ENCODE peak calls at places on chromosomes 13 and 19, in ten cellular contexts. L is mammary epithelial cell; I is mucosa of descending colon; E is HFF-Myc; F is CD8-positive, alpha-beta T cell; V is Peyer's patch; T is LNCaP clone FGC; S is A549; H is AG10803; B is cardiac muscle cell. D is an unnamed sample.

GRCh38 chr19:53945441-53945840 is 17.3 kb upstream of the CACNG8 start:
- DNase-seq in L (peak), I (no peak), E (no peak), F (no peak), V (no peak), T (no peak), S (peak), H (no peak), B (no peak), D (no peak)

GRCh38 chr13:37540228-37540627 is 58.3 kb downstream of the POSTN start:
- DNase-seq in L (peak), I (no peak), E (peak), F (no peak), V (no peak), T (no peak), S (no peak), H (peak), B (no peak), D (no peak)

GRCh38 chr19:38213911-38214625 is 10.0 kb downstream of the DPF1 start:
- DNase-seq in L (peak), I (no peak), E (peak), F (peak), V (no peak), T (no peak), S (no peak), H (peak), B (no peak), D (no peak)

GRCh38 chr19:41234512-41235208 is 15.6 kb downstream of the AXL start:
- DNase-seq in L (no peak), I (no peak), E (no peak), F (no peak), V (no peak), T (no peak), S (no peak), H (no peak), B (no peak), D (no peak)

GRCh38 chr13:100666124-100666523 is 8.5 kb downstream of the TMTC4 start:
- DNase-seq in L (no peak), I (no peak), E (peak), F (no peak), V (no peak), T (no peak), S (no peak), H (peak), B (no peak), D (no peak)

GRCh38 chr19:57947088-57947418 is 453 bp downstream of the ZNF256 start:
- DNase-seq in L (peak), I (no peak), E (no peak), F (no peak), V (no peak), T (no peak), S (no peak), H (no peak), B (peak), D (no peak)

GRCh38 chr19:6825076-6825774 is 52.7 kb downstream of the VAV1 start:
- DNase-seq in L (no peak), I (no peak), E (no peak), F (no peak), V (no peak), T (no peak), S (no peak), H (no peak), B (no peak), D (no peak)

GRCh38 chr13:61954092-61954491 is 538.4 kb upstream of the PCDH20 start:
- DNase-seq in L (no peak), I (no peak), E (no peak), F (no peak), V (no peak), T (no peak), S (no peak), H (no peak), B (peak), D (no peak)

GRCh38 chr13:24217601-24218281 is 57.2 kb downstream of the SPATA13 start:
- DNase-seq in L (no peak), I (peak), E (no peak), F (no peak), V (peak), T (no peak), S (no peak), H (peak), B (no peak), D (no peak)

GRCh38 chr13:67369895-67370660 is 139.9 kb upstream of the PCDH9 start:
- DNase-seq in L (peak), I (no peak), E (no peak), F (no peak), V (no peak), T (no peak), S (no peak), H (peak), B (no peak), D (no peak)

GRCh38 chr19:6761053-6761676 is 6.1 kb downstream of the SH2D3A start:
- DNase-seq in L (no peak), I (no peak), E (no peak), F (no peak), V (no peak), T (no peak), S (peak), H (no peak), B (no peak), D (no peak)

GRCh38 chr19:7636317-7636690 is 606 bp upstream of the STXBP2 start:
- DNase-seq in L (no peak), I (no peak), E (no peak), F (no peak), V (no peak), T (no peak), S (no peak), H (no peak), B (no peak), D (no peak)

GRCh38 chr19:10214784-10215183 is 16.3 kb downstream of the S1PR2 start:
- DNase-seq in L (peak), I (no peak), E (no peak), F (no peak), V (no peak), T (no peak), S (no peak), H (peak), B (no peak), D (no peak)

GRCh38 chr19:28883241-28883693 is 329.7 kb downstream of the UQCRFS1 start:
- DNase-seq in L (no peak), I (no peak), E (no peak), F (no peak), V (no peak), T (no peak), S (no peak), H (peak), B (peak), D (no peak)

GRCh38 chr19:28864024-28864503 is 348.9 kb downstream of the UQCRFS1 start:
- DNase-seq in L (no peak), I (no peak), E (no peak), F (no peak), V (no peak), T (no peak), S (no peak), H (no peak), B (no peak), D (no peak)

GRCh38 chr13:84645196-84646071 is 763.2 kb upstream of the SLITRK1 start:
- DNase-seq in L (no peak), I (no peak), E (no peak), F (no peak), V (no peak), T (no peak), S (no peak), H (peak), B (no peak), D (no peak)

GRCh38 chr13:84651288-84651687 is 769.0 kb upstream of the SLITRK1 start:
- DNase-seq in L (peak), I (no peak), E (peak), F (no peak), V (no peak), T (no peak), S (no peak), H (peak), B (no peak), D (no peak)

GRCh38 chr13:84649853-84650252 is 767.6 kb upstream of the SLITRK1 start:
- DNase-seq in L (peak), I (no peak), E (no peak), F (no peak), V (no peak), T (no peak), S (no peak), H (peak), B (no peak), D (no peak)

GRCh38 chr13:84653915-84654534 is 771.8 kb upstream of the SLITRK1 start:
- DNase-seq in L (no peak), I (no peak), E (no peak), F (no peak), V (no peak), T (no peak), S (no peak), H (no peak), B (no peak), D (no peak)

DNA sequence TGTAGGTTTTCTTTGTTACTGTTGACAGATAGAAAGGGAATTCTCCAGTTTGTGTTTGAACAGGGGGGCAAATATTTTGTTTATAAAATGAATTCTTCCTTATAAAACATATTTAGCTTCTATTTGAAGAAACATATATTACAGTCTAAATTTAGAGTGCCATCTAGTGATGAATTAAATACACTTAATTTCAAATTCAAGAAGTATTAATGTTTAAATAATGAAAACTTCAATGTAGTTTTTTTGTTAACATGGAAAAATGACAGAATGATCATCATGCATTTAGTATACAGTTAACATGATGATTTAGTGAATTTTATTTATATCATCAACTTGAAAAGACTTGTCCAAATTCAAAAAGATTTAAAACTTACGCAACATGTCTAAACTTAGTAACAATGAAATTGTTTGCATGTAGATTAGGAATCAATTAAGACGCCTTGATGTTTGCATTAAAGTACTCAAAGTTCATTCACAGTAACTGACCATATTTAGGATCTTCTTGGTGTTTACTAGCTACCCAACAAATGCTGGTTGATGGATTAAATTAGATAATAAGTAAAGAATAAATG is 765.9 kb upstream of the SLITRK1 start:
- DNase-seq in L (no peak), I (no peak), E (no peak), F (no peak), V (no peak), T (no peak), S (no peak), H (no peak), B (no peak), D (no peak)
- TF ChIP-seq CTCF in L (peak), I (no peak), E (no peak), F (no peak), V (no peak), T (no peak), S (peak), H (peak), B (peak), D (peak)

GRCh38 chr19:4012092-4012974 is 4.8 kb downstream of the PIAS4 start:
- DNase-seq in L (no peak), I (no peak), E (no peak), F (no peak), V (peak), T (no peak), S (no peak), H (no peak), B (no peak), D (no peak)

GRCh38 chr19:4007836-4008539 is 452 bp downstream of the PIAS4 start:
- DNase-seq in L (no peak), I (no peak), E (no peak), F (no peak), V (peak), T (no peak), S (no peak), H (no peak), B (peak), D (no peak)

GRCh38 chr19:4009990-4010807 is 2.7 kb downstream of the PIAS4 start:
- DNase-seq in L (no peak), I (no peak), E (no peak), F (no peak), V (peak), T (no peak), S (no peak), H (peak), B (no peak), D (no peak)

GRCh38 chr19:4010808-4011110 is 3.2 kb downstream of the PIAS4 start:
- DNase-seq in L (no peak), I (no peak), E (no peak), F (no peak), V (no peak), T (no peak), S (no peak), H (no peak), B (peak), D (no peak)

GRCh38 chr19:4007021-4007835 is at the start of gene PIAS4:
- DNase-seq in L (peak), I (peak), E (peak), F (peak), V (peak), T (peak), S (peak), H (peak), B (peak), D (peak)
- TF ChIP-seq CTCF in L (no peak), I (no peak), E (no peak), F (no peak), V (peak), T (no peak), S (no peak), H (no peak), B (no peak), D (peak)

DNA sequence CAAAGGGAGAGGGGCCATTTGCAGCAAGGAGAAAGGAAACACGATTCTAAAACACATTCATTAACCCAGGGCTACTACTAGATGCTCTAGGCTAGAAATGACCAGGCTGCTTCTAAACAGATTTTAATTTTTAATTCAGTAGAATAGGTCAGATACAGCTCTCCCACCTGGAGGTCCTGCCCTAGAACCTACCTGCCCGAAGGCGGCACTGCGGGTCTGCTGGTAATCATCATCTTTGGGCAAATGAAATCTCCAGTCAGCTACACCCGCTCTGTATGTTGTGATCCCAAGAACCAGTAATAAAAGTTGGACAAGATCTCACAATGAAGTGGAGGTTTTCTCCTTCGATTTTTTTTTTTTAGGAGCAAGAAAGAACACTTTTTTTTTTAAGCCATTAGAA is 345.3 kb downstream of the ENOX1 start:
- DNase-seq in L (no peak), I (no peak), E (no peak), F (no peak), V (no peak), T (no peak), S (no peak), H (no peak), B (no peak), D (no peak)
- TF ChIP-seq CTCF in L (no peak), I (no peak), E (no peak), F (no peak), V (no peak), T (no peak), S (no peak), H (no peak), B (no peak), D (no peak)

GRCh38 chr13:30466358-30466714 is 600 bp upstream of the HMGB1 start:
- DNase-seq in L (no peak), I (no peak), E (no peak), F (no peak), V (no peak), T (no peak), S (no peak), H (peak), B (peak), D (no peak)
- TF ChIP-seq CTCF in L (no peak), I (no peak), E (no peak), F (no peak), V (no peak), T (no peak), S (no peak), H (no peak), B (no peak), D (no peak)

DNA sequence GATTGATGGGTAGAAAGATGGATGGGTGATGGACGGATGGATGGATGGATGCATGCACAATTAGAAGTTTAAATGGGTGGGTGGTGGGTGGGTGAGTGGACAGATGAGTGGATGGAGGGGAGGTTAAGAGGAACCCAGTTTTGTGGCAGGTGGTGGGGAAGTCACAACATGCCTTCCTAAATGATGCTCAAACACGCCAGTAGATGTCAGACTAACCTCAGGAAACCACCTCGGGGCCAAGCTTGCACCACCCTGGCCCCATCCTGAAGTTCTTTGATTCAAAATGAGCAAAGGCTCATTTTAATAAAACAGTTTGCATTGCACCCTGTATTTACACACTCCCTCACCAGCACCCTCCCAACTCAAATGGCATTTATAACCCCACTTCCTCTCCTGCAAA is 91.3 kb upstream of the CACNA1A start:
- DNase-seq in L (peak), I (no peak), E (peak), F (peak), V (no peak), T (peak), S (peak), H (peak), B (peak), D (peak)
- TF ChIP-seq CTCF in L (peak), I (peak), E (peak), F (peak), V (peak), T (peak), S (peak), H (peak), B (peak), D (peak)

GRCh38 chr13:31174018-31174417 is 12.3 kb upstream of the HSPH1 start:
- DNase-seq in L (no peak), I (no peak), E (no peak), F (no peak), V (no peak), T (no peak), S (no peak), H (peak), B (no peak), D (no peak)
- TF ChIP-seq CTCF in L (no peak), I (no peak), E (no peak), F (no peak), V (no peak), T (no peak), S (peak), H (peak), B (peak), D (no peak)

GRCh38 chr13:71787461-71787860 is 79.5 kb downstream of the DACH1 start:
- DNase-seq in L (no peak), I (no peak), E (no peak), F (no peak), V (no peak), T (no peak), S (no peak), H (no peak), B (no peak), D (no peak)
- TF ChIP-seq CTCF in L (no peak), I (no peak), E (no peak), F (no peak), V (no peak), T (no peak), S (no peak), H (no peak), B (no peak), D (no peak)

DNA sequence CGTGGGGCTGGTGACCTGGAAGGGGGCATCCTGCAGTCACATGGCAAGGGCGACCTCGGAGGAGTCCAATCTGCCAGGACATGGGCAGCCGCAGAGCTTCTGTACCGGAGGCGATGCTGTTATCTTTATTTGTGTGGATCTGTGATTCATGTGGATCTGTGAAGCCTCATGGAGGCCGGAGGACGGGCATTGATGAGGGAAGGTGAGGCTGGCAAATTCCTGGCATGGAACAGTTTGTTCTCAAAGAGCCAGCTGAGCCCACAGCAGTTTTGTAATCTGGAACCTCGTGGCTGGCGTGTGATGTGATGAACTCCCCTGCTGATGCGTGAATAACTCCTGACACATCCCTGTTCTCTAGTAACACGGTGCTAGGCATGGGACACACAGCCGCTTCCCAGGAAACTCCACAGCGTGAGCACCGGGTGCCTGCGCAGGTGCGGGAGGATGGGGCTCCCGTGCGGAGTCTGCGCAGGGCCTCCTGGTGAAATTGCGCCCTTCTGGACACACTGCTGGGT is 40.4 kb downstream of the ATP11A start:
- DNase-seq in L (no peak), I (no peak), E (no peak), F (no peak), V (peak), T (no peak), S (no peak), H (no peak), B (no peak), D (no peak)
- TF ChIP-seq CTCF in L (no peak), I (no peak), E (no peak), F (no peak), V (no peak), T (no peak), S (no peak), H (no peak), B (no peak), D (no peak)

DNA sequence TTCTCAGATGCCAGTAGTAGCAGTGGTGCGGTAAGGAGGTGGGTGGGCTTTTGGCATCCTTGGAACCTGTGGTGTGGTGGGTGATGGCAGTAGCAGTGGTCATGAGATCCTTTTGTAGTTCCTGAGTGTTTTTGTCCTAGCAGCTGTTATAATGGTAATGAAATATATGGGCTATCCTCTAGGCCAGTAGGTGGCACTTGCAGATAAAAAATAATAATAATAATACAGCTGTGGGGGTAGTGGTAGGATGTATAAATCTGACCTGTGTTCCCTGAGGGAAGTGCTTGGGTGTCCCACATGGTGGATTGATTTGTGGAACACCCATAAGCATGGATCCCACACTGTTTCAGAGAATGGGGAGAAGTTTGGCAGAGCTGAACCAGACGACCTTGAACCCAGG is 334.0 kb downstream of the SLITRK5 start:
- DNase-seq in L (no peak), I (no peak), E (no peak), F (no peak), V (no peak), T (no peak), S (no peak), H (peak), B (no peak), D (no peak)
- TF ChIP-seq CTCF in L (no peak), I (no peak), E (no peak), F (no peak), V (no peak), T (peak), S (no peak), H (peak), B (no peak), D (no peak)